ENCODE peak calls at places on chromosome 2, in nine cellular contexts. T is dorsolateral prefrontal cortex, O is kidney, D is lower lobe of right lung, I is mucosa of descending colon, L is lower leg skin, Q is AG10803, H is Peyer's patch, E is AG04449. P is an unnamed sample.

GRCh38 chr2:55876425-55877084 is 47.0 kb downstream of the EFEMP1 start:
- DNase-seq in T (no peak), O (no peak), D (no peak), I (no peak), L (no peak), Q (peak; percentile 49), H (no peak), E (no peak), P (peak; percentile 56)

GRCh38 chr2:58289029-58289428 is 47.9 kb upstream of the FANCL start:
- DNase-seq in T (no peak), O (no peak), D (no peak), I (no peak), L (no peak), Q (no peak), H (no peak), E (no peak), P (peak; percentile 46)

GRCh38 chr2:27369471-27370025 is 590 bp downstream of the EIF2B4 start:
- DNase-seq in T (peak; percentile 39), O (no peak), D (no peak), I (no peak), L (peak; percentile 58), Q (peak; percentile 57), H (no peak), E (no peak), P (peak; percentile 59)

GRCh38 chr2:191478754-191479679 is 198.9 kb upstream of the NABP1 start:
- DNase-seq in T (no peak), O (peak; percentile 71), D (no peak), I (no peak), L (peak; percentile 50), Q (peak; percentile 81), H (peak; percentile 53), E (no peak), P (peak; percentile 72)

GRCh38 chr2:126534508-126534907 is 121.5 kb upstream of the GYPC start:
- DNase-seq in T (no peak), O (no peak), D (no peak), I (no peak), L (no peak), Q (no peak), H (no peak), E (no peak), P (no peak)

GRCh38 chr2:201127570-201127969 is 11.6 kb downstream of the CFLAR start:
- DNase-seq in T (peak; percentile 61), O (no peak), D (no peak), I (no peak), L (no peak), Q (peak; percentile 84), H (no peak), E (no peak), P (peak; percentile 85)

GRCh38 chr2:63434597-63434996 is 153.7 kb downstream of the WDPCP start:
- DNase-seq in T (no peak), O (no peak), D (no peak), I (no peak), L (no peak), Q (no peak), H (no peak), E (no peak), P (no peak)

GRCh38 chr2:118291481-118291880 is 203.2 kb downstream of the INSIG2 start:
- DNase-seq in T (no peak), O (no peak), D (no peak), I (no peak), L (no peak), Q (peak; percentile 86), H (no peak), E (no peak), P (peak; percentile 72)

GRCh38 chr2:39620067-39620466 is 45.6 kb upstream of the TMEM178A start:
- DNase-seq in T (no peak), O (no peak), D (peak; percentile 63), I (no peak), L (peak; percentile 28), Q (peak; percentile 84), H (peak; percentile 56), E (peak; percentile 34), P (peak; percentile 89)

GRCh38 chr2:74498500-74499268 is 719 bp downstream of the LBX2 start:
- DNase-seq in T (no peak), O (peak; percentile 70), D (peak; percentile 50), I (peak; percentile 49), L (no peak), Q (no peak), H (peak; percentile 55), E (no peak), P (peak; percentile 58)

GRCh38 chr2:191566347-191566746 is 111.6 kb upstream of the NABP1 start:
- DNase-seq in T (no peak), O (no peak), D (peak; percentile 59), I (no peak), L (peak; percentile 58), Q (peak; percentile 60), H (peak; percentile 87), E (no peak), P (peak; percentile 64)

GRCh38 chr2:196840171-196840570 is 31.0 kb upstream of the C2orf66 start:
- DNase-seq in T (no peak), O (no peak), D (no peak), I (no peak), L (no peak), Q (peak; percentile 1), H (no peak), E (no peak), P (no peak)

GRCh38 chr2:112154246-112155110 is 16.3 kb downstream of the FBLN7 start:
- DNase-seq in T (no peak), O (no peak), D (no peak), I (no peak), L (no peak), Q (no peak), H (peak; percentile 67), E (no peak), P (no peak)

GRCh38 chr2:109290887-109291675 is 162.1 kb downstream of the SH3RF3 start:
- DNase-seq in T (peak; percentile 69), O (peak; percentile 59), D (no peak), I (no peak), L (no peak), Q (no peak), H (no peak), E (no peak), P (peak; percentile 44)

GRCh38 chr2:47751856-47752414 is 31.0 kb upstream of the MSH6 start:
- DNase-seq in T (no peak), O (no peak), D (no peak), I (no peak), L (no peak), Q (no peak), H (no peak), E (no peak), P (no peak)

GRCh38 chr2:19021721-19022120 is 336.7 kb downstream of the OSR1 start:
- DNase-seq in T (no peak), O (no peak), D (no peak), I (no peak), L (no peak), Q (peak; percentile 98), H (no peak), E (peak; percentile 71), P (peak; percentile 98)

GRCh38 chr2:96085541-96086355 is 30.6 kb downstream of the ADRA2B start:
- DNase-seq in T (no peak), O (no peak), D (peak; percentile 32), I (no peak), L (no peak), Q (no peak), H (no peak), E (no peak), P (no peak)

GRCh38 chr2:71846669-71847291 is 300.9 kb downstream of the CYP26B1 start:
- DNase-seq in T (no peak), O (no peak), D (no peak), I (no peak), L (no peak), Q (peak; percentile 77), H (no peak), E (no peak), P (peak; percentile 67)

GRCh38 chr2:25960396-25960795 is 21.9 kb downstream of the KIF3C start:
- DNase-seq in T (no peak), O (no peak), D (no peak), I (no peak), L (no peak), Q (no peak), H (no peak), E (no peak), P (no peak)

GRCh38 chr2:25955036-25955435 is 27.3 kb downstream of the KIF3C start:
- DNase-seq in T (no peak), O (peak; percentile 42), D (no peak), I (no peak), L (no peak), Q (no peak), H (no peak), E (no peak), P (no peak)

GRCh38 chr2:25954199-25954752 is 28.0 kb downstream of the KIF3C start:
- DNase-seq in T (no peak), O (peak; percentile 69), D (no peak), I (no peak), L (no peak), Q (no peak), H (no peak), E (no peak), P (no peak)

GRCh38 chr2:25957743-25958142 is 24.6 kb downstream of the KIF3C start:
- DNase-seq in T (no peak), O (peak; percentile 55), D (no peak), I (no peak), L (no peak), Q (no peak), H (no peak), E (no peak), P (no peak)

GRCh38 chr2:25955869-25956535 is 26.3 kb downstream of the KIF3C start:
- DNase-seq in T (no peak), O (peak; percentile 29), D (no peak), I (no peak), L (no peak), Q (no peak), H (no peak), E (no peak), P (no peak)
- TF ChIP-seq CTCF in T (no peak), O (no peak), D (no peak), I (no peak), L (no peak), Q (no peak), H (no peak), E (no peak), P (no peak)

GRCh38 chr2:238286551-238286950 is 1.9 kb downstream of the PER2 start:
- DNase-seq in T (no peak), O (peak; percentile 83), D (peak; percentile 74), I (peak; percentile 56), L (peak; percentile 67), Q (peak; percentile 90), H (peak; percentile 69), E (no peak), P (peak; percentile 85)
- H3K4me3 ChIP-seq in T (peak overlapping the region; percentile 92), O (no peak overlapping the region), D (no peak overlapping the region), I (no peak overlapping the region), L (no peak overlapping the region), Q (peak overlapping the region; percentile 94), H (peak overlapping the region; percentile 12), E (no peak overlapping the region), P (no peak overlapping the region)

DNA sequence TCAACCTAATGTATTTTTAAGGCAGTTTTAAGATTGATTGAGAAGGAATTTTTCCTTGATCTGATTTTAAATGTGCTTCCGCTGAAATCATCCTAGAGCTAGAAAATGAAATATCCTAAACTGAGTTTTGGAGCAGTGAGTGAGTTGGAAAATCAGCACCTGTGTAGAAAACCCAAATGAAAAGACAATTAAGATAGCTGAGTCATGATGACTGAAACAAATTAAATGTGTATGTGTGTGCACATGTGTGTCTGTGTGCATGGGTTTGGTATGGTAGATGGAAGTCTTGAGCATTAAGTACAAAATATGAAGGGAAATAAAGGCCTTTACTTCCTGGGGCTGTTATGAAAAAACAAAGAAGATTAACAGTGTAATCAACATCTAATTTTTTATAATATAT is 394.6 kb upstream of the MAP2 start:
- DNase-seq in T (no peak), O (no peak), D (no peak), I (no peak), L (no peak), Q (no peak), H (no peak), E (no peak), P (no peak)
- TF ChIP-seq CTCF in T (no peak), O (no peak), D (no peak), I (no peak), L (no peak), Q (no peak), H (no peak), E (no peak), P (no peak)

GRCh38 chr2:213703699-213704098 is 419.4 kb downstream of the SPAG16 start:
- DNase-seq in T (no peak), O (no peak), D (no peak), I (no peak), L (no peak), Q (no peak), H (no peak), E (no peak), P (no peak)
- H3K4me3 ChIP-seq in T (no peak overlapping the region), O (no peak overlapping the region), D (no peak overlapping the region), I (no peak overlapping the region), L (no peak overlapping the region), Q (no peak overlapping the region), H (no peak overlapping the region), E (no peak overlapping the region), P (no peak overlapping the region)

P was measured in fibroblast of mammary gland.